ENCODE peak calls at places on chromosome 2, in eight cellular contexts. One of them, this sample, is unnamed.

GRCh38 chr2:85769236-85769986 is 15.6 kb downstream of the ATOH8 start:
- DNase-seq in esophagus squamous epithelium: no peak
- DNase-seq in A673: peak
- DNase-seq in foreskin fibroblast: no peak
- DNase-seq in dorsolateral prefrontal cortex: no peak
- DNase-seq in BE2C: peak
- DNase-seq in mucosa of descending colon: no peak
- DNase-seq in CD8-positive, alpha-beta T cell: no peak
- DNase-seq in this sample: no peak

GRCh38 chr2:191171708-191172355 is 21.0 kb upstream of the STAT4 start:
- DNase-seq in esophagus squamous epithelium: no peak
- DNase-seq in A673: no peak
- DNase-seq in foreskin fibroblast: peak
- DNase-seq in dorsolateral prefrontal cortex: no peak
- DNase-seq in BE2C: no peak
- DNase-seq in mucosa of descending colon: no peak
- DNase-seq in CD8-positive, alpha-beta T cell: no peak
- DNase-seq in this sample: peak

GRCh38 chr2:236566596-236566995 is 3.0 kb upstream of the ACKR3 start:
- DNase-seq in esophagus squamous epithelium: no peak
- DNase-seq in A673: no peak
- DNase-seq in foreskin fibroblast: no peak
- DNase-seq in dorsolateral prefrontal cortex: no peak
- DNase-seq in BE2C: no peak
- DNase-seq in mucosa of descending colon: no peak
- DNase-seq in CD8-positive, alpha-beta T cell: no peak
- DNase-seq in this sample: no peak

GRCh38 chr2:219380926-219381325 is 6.8 kb downstream of the DNPEP start:
- DNase-seq in esophagus squamous epithelium: no peak
- DNase-seq in A673: no peak
- DNase-seq in foreskin fibroblast: no peak
- DNase-seq in dorsolateral prefrontal cortex: no peak
- DNase-seq in BE2C: no peak
- DNase-seq in mucosa of descending colon: no peak
- DNase-seq in CD8-positive, alpha-beta T cell: no peak
- DNase-seq in this sample: no peak

GRCh38 chr2:191488135-191488534 is 189.8 kb upstream of the NABP1 start:
- DNase-seq in esophagus squamous epithelium: no peak
- DNase-seq in A673: no peak
- DNase-seq in foreskin fibroblast: no peak
- DNase-seq in dorsolateral prefrontal cortex: no peak
- DNase-seq in BE2C: no peak
- DNase-seq in mucosa of descending colon: peak
- DNase-seq in CD8-positive, alpha-beta T cell: no peak
- DNase-seq in this sample: no peak

GRCh38 chr2:85131116-85131515 is 2.1 kb upstream of the TCF7L1 start:
- DNase-seq in esophagus squamous epithelium: no peak
- DNase-seq in A673: peak
- DNase-seq in foreskin fibroblast: no peak
- DNase-seq in dorsolateral prefrontal cortex: no peak
- DNase-seq in BE2C: peak
- DNase-seq in mucosa of descending colon: no peak
- DNase-seq in CD8-positive, alpha-beta T cell: no peak
- DNase-seq in this sample: no peak

GRCh38 chr2:98915751-98916358 is 20.2 kb downstream of the CRACDL start:
- DNase-seq in esophagus squamous epithelium: no peak
- DNase-seq in A673: no peak
- DNase-seq in foreskin fibroblast: peak
- DNase-seq in dorsolateral prefrontal cortex: no peak
- DNase-seq in BE2C: no peak
- DNase-seq in mucosa of descending colon: no peak
- DNase-seq in CD8-positive, alpha-beta T cell: no peak
- DNase-seq in this sample: no peak

GRCh38 chr2:8178916-8179315 is 502.9 kb upstream of the ID2 start:
- DNase-seq in esophagus squamous epithelium: no peak
- DNase-seq in A673: no peak
- DNase-seq in foreskin fibroblast: no peak
- DNase-seq in dorsolateral prefrontal cortex: no peak
- DNase-seq in BE2C: no peak
- DNase-seq in mucosa of descending colon: no peak
- DNase-seq in CD8-positive, alpha-beta T cell: no peak
- DNase-seq in this sample: no peak

GRCh38 chr2:85120363-85120762 is 12.8 kb upstream of the TCF7L1 start:
- DNase-seq in esophagus squamous epithelium: no peak
- DNase-seq in A673: no peak
- DNase-seq in foreskin fibroblast: no peak
- DNase-seq in dorsolateral prefrontal cortex: no peak
- DNase-seq in BE2C: no peak
- DNase-seq in mucosa of descending colon: no peak
- DNase-seq in CD8-positive, alpha-beta T cell: no peak
- DNase-seq in this sample: no peak

GRCh38 chr2:44531289-44531688 is 169.5 kb downstream of the CAMKMT start:
- DNase-seq in esophagus squamous epithelium: no peak
- DNase-seq in A673: no peak
- DNase-seq in foreskin fibroblast: no peak
- DNase-seq in dorsolateral prefrontal cortex: no peak
- DNase-seq in BE2C: no peak
- DNase-seq in mucosa of descending colon: no peak
- DNase-seq in CD8-positive, alpha-beta T cell: no peak
- DNase-seq in this sample: no peak
- H3K4me3 ChIP-seq in esophagus squamous epithelium: no peak
- H3K4me3 ChIP-seq in A673: no peak
- H3K4me3 ChIP-seq in foreskin fibroblast: no peak
- H3K4me3 ChIP-seq in dorsolateral prefrontal cortex: no peak
- H3K4me3 ChIP-seq in BE2C: no peak
- H3K4me3 ChIP-seq in mucosa of descending colon: no peak
- H3K4me3 ChIP-seq in CD8-positive, alpha-beta T cell: no peak
- H3K4me3 ChIP-seq in this sample: no peak

DNA sequence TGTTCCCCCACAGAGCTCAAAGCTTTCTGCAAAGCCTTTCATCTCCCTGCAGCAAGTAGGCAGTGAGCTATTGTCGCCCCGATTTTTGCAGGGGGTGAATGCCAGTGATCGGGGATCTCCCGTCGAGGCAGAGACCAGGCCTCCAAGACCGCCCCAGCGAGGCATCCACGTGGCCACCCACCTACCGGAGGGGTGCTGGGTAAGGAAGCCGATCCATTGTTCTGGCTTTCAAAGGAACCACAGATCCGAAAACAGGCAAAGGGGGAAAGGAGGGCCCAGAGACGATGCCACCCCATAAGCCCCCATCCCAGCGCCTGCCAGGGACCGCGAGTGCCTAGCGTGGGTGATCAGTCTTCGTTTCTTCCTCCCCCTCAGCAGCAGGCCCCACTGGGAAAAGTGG is 2.4 kb downstream of the ADRA2B start:
- DNase-seq in esophagus squamous epithelium: no peak
- DNase-seq in A673: no peak
- DNase-seq in foreskin fibroblast: no peak
- DNase-seq in dorsolateral prefrontal cortex: no peak
- DNase-seq in BE2C: no peak
- DNase-seq in mucosa of descending colon: no peak
- DNase-seq in CD8-positive, alpha-beta T cell: no peak
- DNase-seq in this sample: no peak
- H3K4me3 ChIP-seq in esophagus squamous epithelium: no peak
- H3K4me3 ChIP-seq in A673: no peak
- H3K4me3 ChIP-seq in foreskin fibroblast: no peak
- H3K4me3 ChIP-seq in dorsolateral prefrontal cortex: no peak
- H3K4me3 ChIP-seq in BE2C: no peak
- H3K4me3 ChIP-seq in mucosa of descending colon: no peak
- H3K4me3 ChIP-seq in CD8-positive, alpha-beta T cell: no peak
- H3K4me3 ChIP-seq in this sample: no peak

GRCh38 chr2:171571721-171572120 is 49.4 kb downstream of the CYBRD1 start:
- DNase-seq in esophagus squamous epithelium: no peak
- DNase-seq in A673: no peak
- DNase-seq in foreskin fibroblast: no peak
- DNase-seq in dorsolateral prefrontal cortex: no peak
- DNase-seq in BE2C: no peak
- DNase-seq in mucosa of descending colon: no peak
- DNase-seq in CD8-positive, alpha-beta T cell: no peak
- DNase-seq in this sample: no peak

GRCh38 chr2:171575606-171576005 is 53.3 kb downstream of the CYBRD1 start:
- DNase-seq in esophagus squamous epithelium: no peak
- DNase-seq in A673: no peak
- DNase-seq in foreskin fibroblast: no peak
- DNase-seq in dorsolateral prefrontal cortex: no peak
- DNase-seq in BE2C: no peak
- DNase-seq in mucosa of descending colon: no peak
- DNase-seq in CD8-positive, alpha-beta T cell: no peak
- DNase-seq in this sample: no peak

GRCh38 chr2:171579481-171579880 is 57.2 kb downstream of the CYBRD1 start:
- DNase-seq in esophagus squamous epithelium: no peak
- DNase-seq in A673: no peak
- DNase-seq in foreskin fibroblast: peak
- DNase-seq in dorsolateral prefrontal cortex: no peak
- DNase-seq in BE2C: no peak
- DNase-seq in mucosa of descending colon: no peak
- DNase-seq in CD8-positive, alpha-beta T cell: no peak
- DNase-seq in this sample: no peak

GRCh38 chr2:171578156-171578803 is 56.0 kb downstream of the CYBRD1 start:
- DNase-seq in esophagus squamous epithelium: no peak
- DNase-seq in A673: no peak
- DNase-seq in foreskin fibroblast: no peak
- DNase-seq in dorsolateral prefrontal cortex: no peak
- DNase-seq in BE2C: no peak
- DNase-seq in mucosa of descending colon: no peak
- DNase-seq in CD8-positive, alpha-beta T cell: no peak
- DNase-seq in this sample: no peak

GRCh38 chr2:171574149-171574795 is 52.0 kb downstream of the CYBRD1 start:
- DNase-seq in esophagus squamous epithelium: peak
- DNase-seq in A673: peak
- DNase-seq in foreskin fibroblast: peak
- DNase-seq in dorsolateral prefrontal cortex: peak
- DNase-seq in BE2C: peak
- DNase-seq in mucosa of descending colon: peak
- DNase-seq in CD8-positive, alpha-beta T cell: peak
- DNase-seq in this sample: peak
- H3K4me3 ChIP-seq in esophagus squamous epithelium: no peak
- H3K4me3 ChIP-seq in A673: no peak
- H3K4me3 ChIP-seq in foreskin fibroblast: no peak
- H3K4me3 ChIP-seq in dorsolateral prefrontal cortex: peak
- H3K4me3 ChIP-seq in BE2C: no peak
- H3K4me3 ChIP-seq in mucosa of descending colon: no peak
- H3K4me3 ChIP-seq in CD8-positive, alpha-beta T cell: no peak
- H3K4me3 ChIP-seq in this sample: no peak

GRCh38 chr2:147872967-147873366 is 28.1 kb downstream of the ACVR2A start:
- DNase-seq in esophagus squamous epithelium: no peak
- DNase-seq in A673: no peak
- DNase-seq in foreskin fibroblast: no peak
- DNase-seq in dorsolateral prefrontal cortex: no peak
- DNase-seq in BE2C: no peak
- DNase-seq in mucosa of descending colon: no peak
- DNase-seq in CD8-positive, alpha-beta T cell: no peak
- DNase-seq in this sample: no peak
- H3K4me3 ChIP-seq in esophagus squamous epithelium: no peak
- H3K4me3 ChIP-seq in A673: no peak
- H3K4me3 ChIP-seq in foreskin fibroblast: no peak
- H3K4me3 ChIP-seq in dorsolateral prefrontal cortex: no peak
- H3K4me3 ChIP-seq in BE2C: no peak
- H3K4me3 ChIP-seq in mucosa of descending colon: no peak
- H3K4me3 ChIP-seq in CD8-positive, alpha-beta T cell: no peak
- H3K4me3 ChIP-seq in this sample: no peak

DNA sequence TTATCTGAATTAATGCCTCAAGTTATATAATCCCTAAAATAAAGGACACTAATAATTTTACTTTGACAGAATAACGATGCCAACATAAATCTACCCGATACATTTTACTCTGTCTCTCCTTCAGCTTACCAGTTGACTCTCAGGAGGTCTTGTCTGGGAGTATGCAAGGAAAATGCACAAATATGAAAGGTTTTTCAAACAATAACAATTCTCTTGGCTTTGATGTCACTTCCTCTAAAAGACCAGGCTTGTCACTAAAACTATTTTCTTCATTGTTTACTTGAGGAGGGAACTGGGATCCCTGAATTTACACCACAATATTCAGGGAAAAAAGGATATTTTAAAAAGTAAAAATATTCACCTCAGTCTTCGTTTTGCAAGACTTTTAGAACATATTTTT is 97.2 kb downstream of the SOS1 start:
- DNase-seq in esophagus squamous epithelium: no peak
- DNase-seq in A673: no peak
- DNase-seq in foreskin fibroblast: no peak
- DNase-seq in dorsolateral prefrontal cortex: no peak
- DNase-seq in BE2C: no peak
- DNase-seq in mucosa of descending colon: no peak
- DNase-seq in CD8-positive, alpha-beta T cell: no peak
- DNase-seq in this sample: no peak
- H3K4me3 ChIP-seq in esophagus squamous epithelium: no peak
- H3K4me3 ChIP-seq in A673: no peak
- H3K4me3 ChIP-seq in foreskin fibroblast: no peak
- H3K4me3 ChIP-seq in dorsolateral prefrontal cortex: no peak
- H3K4me3 ChIP-seq in BE2C: no peak
- H3K4me3 ChIP-seq in mucosa of descending colon: no peak
- H3K4me3 ChIP-seq in CD8-positive, alpha-beta T cell: no peak
- H3K4me3 ChIP-seq in this sample: no peak

GRCh38 chr2:136384541-136385303 is 266.8 kb upstream of the CXCR4 start:
- DNase-seq in esophagus squamous epithelium: no peak
- DNase-seq in A673: peak
- DNase-seq in foreskin fibroblast: no peak
- DNase-seq in dorsolateral prefrontal cortex: peak
- DNase-seq in BE2C: peak
- DNase-seq in mucosa of descending colon: peak
- DNase-seq in CD8-positive, alpha-beta T cell: peak
- DNase-seq in this sample: no peak
- H3K4me3 ChIP-seq in esophagus squamous epithelium: no peak
- H3K4me3 ChIP-seq in A673: no peak
- H3K4me3 ChIP-seq in foreskin fibroblast: no peak
- H3K4me3 ChIP-seq in dorsolateral prefrontal cortex: no peak
- H3K4me3 ChIP-seq in BE2C: no peak
- H3K4me3 ChIP-seq in mucosa of descending colon: no peak
- H3K4me3 ChIP-seq in CD8-positive, alpha-beta T cell: no peak
- H3K4me3 ChIP-seq in this sample: no peak